ENCODE peak calls at places on chromosomes 2 and 18, in five cellular contexts. O, K, H, N and P are unnamed samples.

GRCh38 chr2:48515588-48515987 is 14.4 kb upstream of the STON1 start:
- DNase-seq in O (no peak), H (no peak), K (no peak), N (no peak), P (peak)

GRCh38 chr2:6471419-6471818 is 394.3 kb downstream of the CMPK2 start:
- DNase-seq in H (no peak), K (no peak), N (no peak), O (no peak), P (no peak)

GRCh38 chr2:142819411-142819810 is 58.1 kb upstream of the KYNU start:
- DNase-seq in K (no peak), O (no peak), N (no peak), H (no peak), P (peak)

GRCh38 chr2:199659207-199659606 is 191.8 kb downstream of the FTCDNL1 start:
- DNase-seq in N (no peak), O (peak), H (no peak), K (no peak), P (peak)

GRCh38 chr18:41144444-41144843 is 810.6 kb upstream of the PIK3C3 start:
- DNase-seq in N (no peak), H (no peak), K (no peak), O (peak), P (peak)

GRCh38 chr18:25786778-25787177 is 303.6 kb downstream of the SS18 start:
- DNase-seq in H (no peak), N (no peak), K (no peak), O (peak), P (peak)

GRCh38 chr2:219521066-219521880 is 7.0 kb downstream of the ASIC4 start:
- DNase-seq in O (peak), K (no peak), N (no peak), H (no peak), P (peak)

GRCh38 chr18:59906203-59906602 is 6.4 kb downstream of the PMAIP1 start:
- DNase-seq in N (no peak), K (no peak), H (no peak), O (no peak), P (no peak)

GRCh38 chr18:62301322-62301721 is 23.8 kb upstream of the TNFRSF11A start:
- DNase-seq in H (no peak), N (no peak), O (no peak), K (no peak), P (no peak)

GRCh38 chr2:120568975-120569268 is 166.7 kb upstream of the GLI2 start:
- DNase-seq in H (no peak), N (no peak), K (no peak), O (no peak), P (no peak)

GRCh38 chr18:76275913-76276312 is 219.1 kb downstream of the ZNF516 start:
- DNase-seq in N (no peak), H (no peak), K (no peak), O (no peak), P (no peak)

GRCh38 chr18:78293940-78294401 is 685.6 kb upstream of the SALL3 start:
- DNase-seq in H (no peak), O (no peak), N (no peak), K (no peak), P (no peak)

GRCh38 chr2:181457741-181458425 is 697 bp downstream of the ITGA4 start:
- DNase-seq in N (no peak), O (peak), K (peak), H (no peak), P (peak)

GRCh38 chr18:43364535-43364934 is 87.2 kb upstream of the SYT4 start:
- DNase-seq in O (no peak), N (no peak), K (no peak), H (no peak), P (no peak)

GRCh38 chr2:49903471-49903870 is 749.2 kb upstream of the FSHR start:
- DNase-seq in K (no peak), O (no peak), H (no peak), N (no peak), P (no peak)

GRCh38 chr2:177759443-177759842 is 313.1 kb downstream of the PDE11A start:
- DNase-seq in H (no peak), O (peak), N (no peak), K (no peak), P (peak)

GRCh38 chr2:187654535-187654934 is 100.3 kb upstream of the TFPI start:
- DNase-seq in N (no peak), K (no peak), O (no peak), H (peak), P (no peak)

GRCh38 chr2:191386938-191387536 is 141.8 kb downstream of the MYO1B start:
- DNase-seq in K (no peak), O (peak), H (no peak), N (no peak), P (peak)

GRCh38 chr2:75311521-75311920 is 112.2 kb upstream of the TACR1 start:
- DNase-seq in H (no peak), O (no peak), N (no peak), K (no peak), P (no peak)

GRCh38 chr2:211802611-211803010 is 736.0 kb downstream of the ERBB4 start:
- DNase-seq in K (no peak), O (no peak), H (no peak), N (no peak), P (no peak)

GRCh38 chr2:237797253-237797652 is 1.3 kb upstream of the RBM44 start:
- DNase-seq in H (no peak), O (no peak), K (no peak), N (no peak), P (no peak)

GRCh38 chr2:23658466-23658942 is 268.4 kb downstream of the ATAD2B start:
- DNase-seq in K (no peak), O (peak), H (no peak), N (no peak), P (no peak)

GRCh38 chr2:9336209-9336533 is 87.2 kb downstream of the ITGB1BP1 start:
- DNase-seq in K (peak), H (peak), N (no peak), O (peak), P (peak)

GRCh38 chr18:76619342-76620315 is 124.6 kb upstream of the ZNF516 start:
- DNase-seq in N (peak), O (peak), H (no peak), K (no peak), P (peak)

GRCh38 chr2:224416656-224417360 is 14.9 kb upstream of the FAM124B start:
- DNase-seq in K (no peak), O (no peak), N (no peak), H (no peak), P (no peak)

GRCh38 chr2:152036611-152037469 is 62.0 kb downstream of the CACNB4 start:
- DNase-seq in O (peak), N (peak), K (peak), H (peak), P (peak)

GRCh38 chr18:50674307-50674706 is 114.4 kb downstream of the MAPK4 start:
- DNase-seq in K (no peak), H (no peak), N (no peak), O (no peak), P (no peak)

GRCh38 chr2:8432712-8433336 is 249.0 kb upstream of the ID2 start:
- DNase-seq in H (no peak), O (no peak), N (no peak), K (no peak), P (no peak)

GRCh38 chr18:76687271-76688006 is 134.9 kb upstream of the ZNF236 start:
- DNase-seq in H (peak), N (no peak), K (peak), O (peak), P (peak)

GRCh38 chr2:149219853-149220252 is 110.5 kb upstream of the LYPD6 start:
- DNase-seq in H (no peak), N (no peak), K (no peak), O (no peak), P (peak)

GRCh38 chr2:234494361-234495075 is 2.4 kb downstream of the ARL4C start:
- DNase-seq in O (no peak), N (no peak), H (peak), K (no peak), P (no peak)